ENCODE peak calls at places on chromosome 15, in nine cellular contexts. K is heart left ventricle, H is breast epithelium, B is foreskin keratinocyte, G is H9, W is GM23248, Y is heart right ventricle, X is cardiac muscle cell, S is tibial nerve. T is an unnamed sample. For H3K27me3, the result is how much of the 10 kb centered on the place peaks cover.

GRCh38 chr15:63059573-63060216 is 17.1 kb downstream of the TPM1 start:
- DNase-seq in H (no peak), Y (no peak), G (no peak), W (peak), B (no peak), K (no peak), X (no peak), S (no peak), T (no peak)

GRCh38 chr15:96290679-96291078 is 39.8 kb upstream of the NR2F2 start:
- DNase-seq in S (no peak), G (no peak), B (no peak), K (no peak), X (no peak), H (no peak), W (no peak), Y (no peak), T (no peak)

GRCh38 chr15:33448961-33449611 is 138.3 kb downstream of the RYR3 start:
- DNase-seq in B (peak), S (no peak), K (no peak), W (no peak), H (no peak), Y (no peak), G (no peak), X (no peak), T (peak)

GRCh38 chr15:54273928-54274327 is 295.7 kb downstream of the UNC13C start:
- DNase-seq in Y (no peak), X (peak), K (no peak), B (no peak), W (no peak), G (no peak), S (no peak), H (no peak), T (no peak)

GRCh38 chr15:70060214-70061085 is 37.3 kb downstream of the TLE3 start:
- DNase-seq in B (no peak), Y (no peak), W (no peak), X (no peak), G (no peak), S (no peak), K (no peak), H (no peak), T (no peak)

GRCh38 chr15:61036121-61036520 is 193.0 kb downstream of the RORA start:
- DNase-seq in H (no peak), S (no peak), B (no peak), G (no peak), X (no peak), W (no peak), Y (no peak), K (no peak), T (no peak)

GRCh38 chr15:50562735-50563640 is 16.5 kb upstream of the USP50 start:
- DNase-seq in H (no peak), X (no peak), W (peak), K (no peak), S (no peak), G (no peak), B (peak), Y (no peak), T (no peak)

GRCh38 chr15:73346735-73347312 is 21.9 kb downstream of the HCN4 start:
- DNase-seq in W (peak), X (peak), G (peak), Y (peak), K (peak), S (peak), H (peak), B (peak), T (peak)

GRCh38 chr15:94674251-94674650 is 442.9 kb downstream of the MCTP2 start:
- DNase-seq in Y (no peak), W (peak), S (no peak), K (no peak), X (no peak), B (peak), H (no peak), G (no peak), T (no peak)

GRCh38 chr15:36172970-36173369 is 406.5 kb upstream of the CDIN1 start:
- DNase-seq in W (no peak), K (no peak), Y (no peak), B (no peak), S (no peak), H (no peak), G (no peak), X (no peak), T (no peak)

GRCh38 chr15:79376383-79376782 is 55.8 kb upstream of the MINAR1 start:
- DNase-seq in S (no peak), B (no peak), H (no peak), Y (no peak), K (no peak), W (no peak), X (no peak), G (no peak), T (no peak)

GRCh38 chr15:93031103-93031464 is 57.9 kb downstream of the RGMA start:
- DNase-seq in K (no peak), H (peak), X (no peak), B (no peak), G (no peak), Y (no peak), S (no peak), W (no peak), T (no peak)

GRCh38 chr15:30921781-30922371 is 18.2 kb downstream of the FAN1 start:
- DNase-seq in W (no peak), Y (peak), S (no peak), K (peak), B (no peak), H (no peak), G (peak), X (no peak), T (no peak)

GRCh38 chr15:92820233-92821021 is 79.7 kb upstream of the CHD2 start:
- DNase-seq in K (peak), S (peak), Y (peak), H (peak), G (peak), X (peak), B (peak), W (peak), T (peak)

GRCh38 chr15:76333720-76334437 is 2.7 kb upstream of the ISL2 start:
- DNase-seq in W (no peak), X (peak), K (no peak), B (peak), S (no peak), G (peak), Y (no peak), H (no peak), T (no peak)
- H3K27me3 ChIP-seq in W (under half), X (half or more), K (half or more), B (half or more), S (half or more), G (under half), Y (half or more), H (under half), T (under half)

GRCh38 chr15:75727031-75727531 is 14.4 kb upstream of the CSPG4 start:
- DNase-seq in S (no peak), G (no peak), W (no peak), K (no peak), Y (no peak), H (peak), B (no peak), X (no peak), T (no peak)
- H3K27ac ChIP-seq in S (no peak), G (no peak), W (no peak), K (no peak), Y (no peak), H (no peak), B (no peak), X (no peak), T (no peak)

GRCh38 chr15:83270176-83270575 is 14.3 kb downstream of the BNC1 start:
- DNase-seq in G (no peak), B (no peak), W (no peak), X (no peak), H (no peak), Y (no peak), S (no peak), K (no peak), T (no peak)

GRCh38 chr15:83276661-83277060 is 7.8 kb downstream of the BNC1 start:
- DNase-seq in H (no peak), W (peak), X (no peak), S (no peak), G (no peak), K (no peak), Y (no peak), B (no peak), T (no peak)

GRCh38 chr15:83278191-83278590 is 6.3 kb downstream of the BNC1 start:
- DNase-seq in H (no peak), K (no peak), W (peak), B (peak), Y (no peak), S (no peak), X (no peak), G (no peak), T (peak)

DNA sequence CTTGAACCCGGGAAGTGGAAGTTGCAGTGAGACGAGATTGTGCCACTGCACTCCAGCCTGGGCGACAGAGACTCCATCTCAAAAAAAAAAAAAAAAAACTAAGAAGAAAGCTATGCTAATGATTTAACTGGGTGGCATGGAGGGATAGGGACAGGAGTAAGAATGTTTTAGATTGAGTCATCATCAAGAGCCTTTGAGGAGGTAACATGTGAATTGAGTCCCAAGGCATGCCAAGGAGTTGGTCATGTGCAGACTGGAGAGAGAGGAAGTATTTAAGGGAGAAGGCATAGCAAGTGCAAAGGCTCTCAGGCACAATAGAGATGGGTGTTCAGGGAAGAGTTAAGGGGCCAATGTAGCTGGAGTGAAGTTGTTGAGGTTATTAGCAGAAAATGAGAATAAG is 9.1 kb downstream of the BNC1 start:
- DNase-seq in G (no peak), X (no peak), Y (no peak), B (peak), H (no peak), K (no peak), W (peak), S (no peak), T (no peak)
- H3K27me3 ChIP-seq in G (under half), X (under half), Y (half or more), B (under half), H (under half), K (under half), W (under half), S (under half), T (under half)

DNA sequence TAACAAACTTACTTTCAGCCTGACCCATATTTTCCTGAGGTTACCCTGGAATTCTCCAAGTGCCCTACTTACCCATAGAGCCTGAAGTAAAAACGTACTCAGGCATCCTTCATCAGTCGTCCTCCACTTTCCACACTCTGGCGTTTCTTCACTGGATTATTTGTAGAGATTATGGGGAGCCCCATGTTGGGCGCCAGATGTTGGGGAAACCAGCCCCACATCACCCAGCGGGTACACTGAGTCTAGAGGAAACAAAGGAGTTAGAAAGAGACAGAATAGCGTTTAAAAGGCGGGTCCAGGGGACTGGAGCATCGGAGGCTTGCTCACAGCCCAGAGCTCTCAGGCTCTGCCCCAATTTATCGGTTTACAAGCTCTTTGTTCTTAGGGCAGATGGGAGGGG is 9.7 kb upstream of the SLC28A2 start:
- DNase-seq in K (no peak), G (no peak), S (no peak), H (no peak), X (no peak), Y (no peak), W (no peak), B (peak), T (no peak)
- H3K27ac ChIP-seq in K (no peak), G (no peak), S (no peak), H (no peak), X (no peak), Y (no peak), W (no peak), B (no peak), T (no peak)

GRCh38 chr15:88617790-88618189 is 3.4 kb upstream of the AEN start:
- DNase-seq in Y (no peak), K (no peak), X (no peak), H (no peak), W (no peak), S (no peak), G (peak), B (no peak), T (no peak)

GRCh38 chr15:88613074-88613944 is 7.8 kb upstream of the AEN start:
- DNase-seq in H (no peak), S (no peak), B (no peak), K (no peak), X (peak), W (no peak), G (peak), Y (no peak), T (no peak)

GRCh38 chr15:88617031-88617722 is 4.0 kb upstream of the AEN start:
- DNase-seq in S (no peak), G (no peak), K (no peak), H (no peak), W (no peak), X (no peak), B (no peak), Y (no peak), T (no peak)

GRCh38 chr15:88616240-88616639 is 4.9 kb upstream of the AEN start:
- DNase-seq in K (no peak), W (no peak), S (no peak), X (no peak), B (no peak), H (no peak), Y (no peak), G (peak), T (no peak)

DNA sequence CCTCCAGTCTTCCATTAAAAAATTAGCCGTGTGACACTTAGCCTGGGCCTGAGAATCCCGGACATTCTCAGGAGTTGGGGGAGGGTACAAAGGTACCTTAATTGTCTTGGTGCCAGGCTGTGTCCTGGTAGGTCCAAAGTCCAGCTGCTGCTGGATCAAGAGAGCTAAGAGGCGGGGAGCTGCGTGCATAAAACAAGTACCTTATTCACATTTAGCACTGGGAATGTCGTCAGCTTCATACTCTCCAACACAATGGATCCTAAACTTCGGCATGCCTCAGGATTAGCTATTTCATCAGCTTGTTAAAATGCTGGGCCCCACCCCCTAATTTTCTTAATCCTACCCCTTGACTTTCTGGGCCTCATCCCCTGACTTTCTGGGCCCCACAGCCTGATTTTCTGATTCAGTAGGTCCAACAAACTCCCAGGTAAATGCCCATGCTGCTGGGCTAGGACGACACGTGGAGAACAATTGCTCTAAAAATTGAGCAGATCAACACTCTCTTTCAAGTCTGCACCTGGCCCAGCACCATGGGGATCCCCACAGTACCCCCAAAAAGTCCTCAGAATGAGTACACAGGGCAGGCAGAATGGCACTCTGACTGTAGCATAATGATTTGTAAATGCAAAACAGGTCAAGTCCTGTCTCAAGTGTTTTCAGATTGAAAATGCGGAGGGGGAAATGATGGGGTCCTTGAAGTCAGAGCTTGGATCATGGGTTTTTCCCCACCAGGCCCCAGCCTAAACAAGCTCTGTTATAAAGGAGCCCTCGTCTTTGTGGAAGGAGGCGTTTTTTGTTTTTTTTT is 5.6 kb upstream of the AEN start:
- DNase-seq in B (no peak), X (no peak), H (no peak), K (no peak), G (peak), Y (no peak), W (no peak), S (no peak), T (no peak)
- H3K27me3 ChIP-seq in B (under half), X (under half), H (under half), K (under half), G (under half), Y (under half), W (under half), S (under half), T (under half)

T was measured in PC-9.